ENCODE peak calls at places on chromosomes 2 and 18, in seven cellular contexts. P is neural progenitor cell, B is lower lobe of right lung, A is fibroblast of lung, X is H1, S is adrenal gland, E is Peyer's patch. I is an unnamed sample. For H3K9me3, the result is how much of the 10 kb centered on the place peaks cover.

GRCh38 chr2:168178520-168178919 is 68.9 kb downstream of the STK39 start:
- DNase-seq in A (no peak), X (no peak), S (no peak), E (no peak), P (no peak), B (no peak), I (no peak)

GRCh38 chr2:232854082-232854481 is 16.0 kb upstream of the SNORC start:
- DNase-seq in S (no peak), B (peak), X (no peak), E (no peak), A (peak), P (no peak), I (no peak)

GRCh38 chr2:149993316-149993715 is 405.7 kb upstream of the MMADHC start:
- DNase-seq in B (no peak), P (no peak), A (no peak), X (no peak), S (no peak), E (no peak), I (no peak)

GRCh38 chr2:39730685-39731302 is 48.3 kb downstream of the THUMPD2 start:
- DNase-seq in B (no peak), P (peak), E (no peak), X (no peak), A (no peak), S (no peak), I (peak)

GRCh38 chr2:72803151-72803550 is 22.7 kb downstream of the EXOC6B start:
- DNase-seq in E (no peak), A (peak), S (no peak), B (no peak), P (no peak), X (no peak), I (no peak)

GRCh38 chr18:76847926-76848325 is 25.6 kb downstream of the ZNF236 start:
- DNase-seq in A (no peak), X (peak), S (no peak), P (peak), B (no peak), E (no peak), I (no peak)

GRCh38 chr2:223944166-223944703 is 900 bp downstream of the WDFY1 start:
- DNase-seq in P (peak), E (peak), B (peak), S (peak), X (no peak), A (peak), I (no peak)

GRCh38 chr18:51417643-51418483 is 220.4 kb upstream of the MEX3C start:
- DNase-seq in E (no peak), X (peak), S (no peak), P (no peak), A (no peak), B (no peak), I (no peak)

GRCh38 chr2:184793196-184793595 is 194.9 kb downstream of the ZNF804A start:
- DNase-seq in S (no peak), X (no peak), A (peak), B (no peak), E (no peak), P (no peak), I (no peak)

GRCh38 chr18:11653521-11653920 is 35.5 kb upstream of the GNAL start:
- DNase-seq in B (no peak), E (no peak), X (no peak), S (no peak), A (no peak), P (no peak), I (no peak)

GRCh38 chr2:226698671-226699070 is 100.9 kb downstream of the IRS1 start:
- DNase-seq in B (no peak), S (no peak), A (no peak), P (no peak), X (no peak), E (no peak), I (no peak)

GRCh38 chr2:232537079-232537478 is 2.4 kb upstream of the CHRNG start:
- DNase-seq in A (no peak), X (no peak), B (peak), E (peak), S (peak), P (peak), I (no peak)

GRCh38 chr2:85414761-85415498 is 3.6 kb upstream of the SH2D6 start:
- DNase-seq in A (no peak), E (no peak), B (no peak), S (no peak), P (no peak), X (no peak), I (no peak)

GRCh38 chr2:173884403-173884802 is 80.8 kb downstream of the SP3 start:
- DNase-seq in S (peak), B (peak), X (no peak), E (no peak), P (peak), A (peak), I (peak)

GRCh38 chr2:241609859-241610793 is 26.8 kb downstream of the THAP4 start:
- DNase-seq in A (peak), E (peak), P (peak), X (peak), B (peak), S (peak), I (no peak)

GRCh38 chr2:69717902-69718301 is 24.0 kb upstream of the ANXA4 start:
- DNase-seq in X (peak), B (no peak), P (no peak), E (no peak), A (peak), S (no peak), I (no peak)

GRCh38 chr2:71348302-71348701 is 16.7 kb downstream of the ZNF638 start:
- DNase-seq in X (no peak), S (no peak), P (peak), A (peak), B (no peak), E (no peak), I (no peak)

GRCh38 chr2:212842544-212843185 is 304.1 kb upstream of the ERBB4 start:
- DNase-seq in P (no peak), E (no peak), S (no peak), A (peak), B (no peak), X (no peak), I (no peak)

GRCh38 chr2:238561230-238561629 is 134.5 kb downstream of the ASB1 start:
- DNase-seq in B (no peak), P (no peak), S (no peak), X (no peak), A (peak), E (no peak), I (peak)

GRCh38 chr18:31232779-31233424 is 70.2 kb upstream of the DSC1 start:
- DNase-seq in P (no peak), A (no peak), B (no peak), X (no peak), S (no peak), E (no peak), I (no peak)

GRCh38 chr18:44342167-44342566 is 338.5 kb upstream of the SETBP1 start:
- DNase-seq in S (no peak), B (no peak), X (no peak), A (peak), E (no peak), P (no peak), I (no peak)

GRCh38 chr2:28325567-28326468 is 66.8 kb upstream of the FOSL2 start:
- DNase-seq in S (peak), E (no peak), P (no peak), A (peak), X (no peak), B (no peak), I (no peak)

GRCh38 chr2:191666733-191667132 is 11.2 kb upstream of the NABP1 start:
- DNase-seq in P (no peak), E (no peak), B (no peak), S (no peak), X (no peak), A (peak), I (no peak)

GRCh38 chr2:235976956-235977355 is 191.2 kb downstream of the GBX2 start:
- DNase-seq in B (no peak), P (no peak), E (no peak), S (no peak), A (no peak), X (no peak), I (no peak)

GRCh38 chr2:75729861-75730260 is 19.1 kb upstream of the GCFC2 start:
- DNase-seq in A (no peak), X (no peak), S (no peak), B (no peak), P (no peak), E (no peak), I (no peak)

GRCh38 chr2:226691265-226691664 is 108.4 kb downstream of the IRS1 start:
- DNase-seq in X (no peak), S (no peak), A (peak), B (no peak), P (no peak), E (no peak), I (no peak)

GRCh38 chr2:31125918-31126695 is 12.1 kb downstream of the GALNT14 start:
- DNase-seq in S (no peak), P (no peak), E (no peak), B (no peak), A (no peak), X (no peak), I (no peak)

GRCh38 chr18:75874401-75875093 is 447.0 kb upstream of the SMIM21 start:
- DNase-seq in X (no peak), S (no peak), A (no peak), E (no peak), P (no peak), B (no peak), I (no peak)

GRCh38 chr2:235026137-235026536 is 74.3 kb downstream of the SH3BP4 start:
- DNase-seq in A (peak), S (peak), P (no peak), X (no peak), E (no peak), B (no peak), I (peak)

GRCh38 chr2:115303-115702 is 69.0 kb upstream of the FAM110C start:
- DNase-seq in A (no peak), B (no peak), S (no peak), P (no peak), X (no peak), E (no peak), I (no peak)

GRCh38 chr18:63363951-63364350 is 3.1 kb downstream of the KDSR start:
- DNase-seq in A (no peak), X (no peak), S (no peak), B (no peak), E (no peak), P (no peak), I (no peak)

GRCh38 chr2:37324786-37325624 is at the start of gene PRKD3:
- DNase-seq in B (no peak), E (peak), A (peak), S (peak), P (no peak), X (no peak), I (no peak)

GRCh38 chr2:45237128-45237527 is 227.9 kb upstream of the SIX2 start:
- DNase-seq in P (no peak), A (no peak), X (no peak), E (no peak), S (no peak), B (no peak), I (no peak)

GRCh38 chr2:142025394-142025793 is 105.4 kb downstream of the LRP1B start:
- DNase-seq in B (no peak), A (no peak), P (no peak), S (no peak), E (no peak), X (no peak), I (no peak)

GRCh38 chr2:10328667-10329583 is 26.2 kb downstream of the HPCAL1 start:
- DNase-seq in E (no peak), A (no peak), P (no peak), B (no peak), S (peak), X (no peak), I (no peak)

GRCh38 chr18:66971951-66972350 is 368.1 kb upstream of the CDH19 start:
- DNase-seq in A (no peak), S (no peak), X (no peak), P (no peak), B (no peak), E (no peak), I (no peak)

GRCh38 chr2:241202268-241202585 is 13.8 kb downstream of the ANO7 start:
- DNase-seq in P (no peak), A (no peak), B (no peak), E (no peak), X (no peak), S (no peak), I (no peak)

GRCh38 chr2:184030245-184030644 is 568.1 kb upstream of the ZNF804A start:
- DNase-seq in S (no peak), A (no peak), X (no peak), P (no peak), E (no peak), B (no peak), I (no peak)

GRCh38 chr2:216936954-216937357 is 77.1 kb upstream of the TNP1 start:
- DNase-seq in S (no peak), X (no peak), P (no peak), E (no peak), A (no peak), B (no peak), I (no peak)

GRCh38 chr2:235421618-235422017 is 72.2 kb upstream of the AGAP1 start:
- DNase-seq in X (no peak), A (no peak), B (no peak), P (no peak), S (no peak), E (no peak), I (no peak)

GRCh38 chr2:219003267-219003634 is 10.0 kb upstream of the CRYBA2 start:
- DNase-seq in P (no peak), X (no peak), S (no peak), B (no peak), E (no peak), A (no peak), I (no peak)
- TF ChIP-seq CTCF in P (no peak), X (no peak), S (no peak), B (no peak), E (no peak), A (no peak), I (peak)

GRCh38 chr2:15111718-15112117 is 449.4 kb downstream of the NBAS start:
- DNase-seq in S (no peak), E (no peak), P (no peak), A (no peak), X (no peak), B (no peak), I (no peak)
- H3K9me3 ChIP-seq in S (under half), E (under half), P (under half), A (under half), X (under half), B (under half), I (under half)

GRCh38 chr2:207463996-207464395 is 65.8 kb upstream of the CREB1 start:
- DNase-seq in A (no peak), X (no peak), B (no peak), E (no peak), S (no peak), P (no peak), I (no peak)

GRCh38 chr2:207463433-207463832 is 66.3 kb upstream of the CREB1 start:
- DNase-seq in B (no peak), A (no peak), X (no peak), E (no peak), S (no peak), P (no peak), I (no peak)

GRCh38 chr2:207459990-207460757 is 69.6 kb upstream of the CREB1 start:
- DNase-seq in P (no peak), A (no peak), S (no peak), X (no peak), B (no peak), E (no peak), I (no peak)

GRCh38 chr2:207458582-207458981 is 71.2 kb upstream of the CREB1 start:
- DNase-seq in X (no peak), A (no peak), B (no peak), P (no peak), E (no peak), S (no peak), I (no peak)
- TF ChIP-seq CTCF in X (peak), A (no peak), B (no peak), P (peak), E (no peak), S (no peak), I (no peak)

GRCh38 chr2:186113284-186113683 is 372.8 kb upstream of the ZC3H15 start:
- DNase-seq in A (no peak), S (no peak), X (no peak), P (no peak), B (no peak), E (no peak), I (no peak)

GRCh38 chr2:186103276-186103675 is 364.7 kb downstream of the FSIP2 start:
- DNase-seq in P (no peak), B (no peak), S (no peak), A (no peak), E (no peak), X (no peak), I (no peak)

GRCh38 chr2:186105016-186105415 is 366.4 kb downstream of the FSIP2 start:
- DNase-seq in E (no peak), B (no peak), A (peak), X (no peak), P (no peak), S (no peak), I (no peak)

DNA sequence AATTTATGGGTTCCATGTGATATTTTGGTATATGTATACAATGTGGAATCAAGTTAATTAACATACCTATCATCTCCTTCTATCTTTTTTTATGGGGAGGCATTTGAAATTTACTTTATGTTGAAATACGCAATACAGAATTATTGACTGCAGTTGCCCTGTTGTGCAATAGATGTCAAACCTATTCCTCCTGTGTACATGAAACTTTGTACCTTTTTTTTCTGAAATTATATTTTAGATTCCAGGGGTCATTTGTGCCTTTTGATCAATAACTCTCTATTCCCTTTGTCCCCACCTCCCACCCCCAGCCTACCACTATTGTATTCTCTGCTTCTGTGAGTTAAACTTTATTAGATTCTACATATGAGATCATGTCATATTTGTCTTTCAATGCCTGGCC is 369.9 kb downstream of the FSIP2 start:
- DNase-seq in E (no peak), A (no peak), S (no peak), X (no peak), P (no peak), B (no peak), I (no peak)
- H3K9me3 ChIP-seq in E (under half), A (under half), S (under half), X (under half), P (under half), B (under half), I (under half)

DNA sequence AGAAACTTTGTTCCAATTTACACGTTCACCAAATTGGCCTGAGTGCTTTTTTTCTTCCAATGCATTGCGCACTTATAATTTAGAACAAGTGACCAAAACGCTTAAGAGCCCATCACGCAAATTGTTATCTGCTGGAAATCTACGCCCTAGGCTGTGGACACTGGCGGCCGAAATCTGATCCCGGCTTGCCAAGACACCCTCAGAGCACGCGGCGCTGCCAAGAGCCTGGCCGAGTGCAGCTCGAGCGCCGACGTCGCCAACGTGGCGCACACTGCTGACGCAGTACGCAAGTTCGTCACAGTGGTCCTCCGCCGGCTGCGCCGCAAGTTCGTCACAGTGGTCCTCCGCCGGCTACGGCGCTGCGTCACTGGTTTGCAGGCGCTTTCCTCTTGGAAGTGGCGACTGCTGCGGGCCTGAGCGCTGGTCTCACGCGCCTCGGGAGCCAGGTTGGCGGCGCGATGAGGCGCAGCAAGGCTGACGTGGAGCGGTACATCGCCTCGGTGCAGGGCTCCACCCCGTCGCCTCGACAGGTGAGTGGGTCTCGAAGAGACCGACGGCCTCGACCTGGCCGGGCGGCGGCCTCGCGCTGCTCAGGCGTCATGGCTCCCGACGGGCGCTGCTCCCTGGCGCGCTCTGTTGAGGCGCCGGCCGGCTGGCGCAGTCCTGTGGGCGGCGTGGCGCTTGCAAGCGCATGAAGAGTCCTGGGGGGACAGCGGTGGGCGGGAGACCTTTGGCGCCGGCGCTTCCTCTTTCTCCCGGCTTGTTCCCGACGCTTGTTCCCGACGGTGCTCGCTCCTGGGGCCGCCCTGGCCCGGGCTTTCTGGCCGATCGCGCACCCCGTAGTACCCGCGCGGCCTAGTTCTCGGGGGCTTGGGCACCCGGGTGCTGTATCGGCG is at the start of gene RANBP2:
- DNase-seq in B (peak), S (peak), A (peak), X (peak), E (peak), P (peak), I (peak)
- TF ChIP-seq CTCF in B (no peak), S (no peak), A (no peak), X (no peak), E (no peak), P (no peak), I (no peak)

GRCh38 chr18:5964996-5965395 is 69.7 kb upstream of the TMEM200C start:
- DNase-seq in A (no peak), X (no peak), E (no peak), P (peak), S (no peak), B (no peak), I (no peak)

GRCh38 chr18:5967007-5967406 is 71.7 kb upstream of the TMEM200C start:
- DNase-seq in E (no peak), X (no peak), B (no peak), A (no peak), S (no peak), P (no peak), I (no peak)

GRCh38 chr18:5967666-5968065 is 72.3 kb upstream of the TMEM200C start:
- DNase-seq in B (no peak), A (no peak), P (no peak), S (no peak), E (no peak), X (no peak), I (no peak)

GRCh38 chr18:5964596-5964995 is 69.3 kb upstream of the TMEM200C start:
- DNase-seq in E (no peak), B (no peak), P (no peak), S (no peak), A (no peak), X (no peak), I (no peak)

DNA sequence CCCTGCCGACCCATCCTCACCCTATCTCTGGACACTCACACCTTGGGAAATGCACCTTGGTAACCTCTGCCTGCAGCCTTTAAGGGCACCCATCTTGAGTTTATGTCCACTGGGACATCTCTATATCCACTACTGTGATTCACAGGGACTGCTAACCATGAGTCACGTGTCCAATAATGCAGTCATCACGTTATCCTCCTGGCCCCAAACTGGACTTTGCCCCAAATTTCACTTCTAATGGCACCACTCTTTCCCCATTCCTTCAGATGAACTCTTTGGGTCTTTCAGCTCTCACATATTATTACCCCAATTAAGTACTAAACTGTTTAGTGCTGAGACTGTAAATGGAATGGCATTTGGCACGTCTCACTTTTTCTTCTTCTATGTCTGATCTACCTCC is 71.2 kb upstream of the TMEM200C start:
- DNase-seq in A (no peak), E (no peak), P (no peak), B (no peak), X (no peak), S (no peak), I (no peak)
- H3K9me3 ChIP-seq in A (under half), E (under half), P (under half), B (under half), X (under half), S (under half), I (under half)

GRCh38 chr2:48566582-48566981 is 36.6 kb downstream of the STON1 start:
- DNase-seq in B (no peak), E (no peak), P (peak), A (peak), S (no peak), X (no peak), I (no peak)
- TF ChIP-seq CTCF in B (peak), E (no peak), P (peak), A (peak), S (no peak), X (peak), I (peak)

I was measured in Panc1.